ENCODE peak calls at places on chromosome 10, in five cellular contexts. One of them, this sample, is unnamed.
A peak's percentile ranks its signal among the peaks of the same experiment; 100 is the strongest.

GRCh38 chr10:71581376-71581775 is 138.2 kb downstream of the C10orf105 start:
- DNase-seq in body of pancreas: no peak
- DNase-seq in GM12891: no peak
- DNase-seq in IMR-90: no peak
- DNase-seq in A549: no peak
- DNase-seq in this sample: no peak

GRCh38 chr10:120420421-120420820 is 36.6 kb upstream of the PLPP4 start:
- DNase-seq in A549: no peak
- DNase-seq in IMR-90: no peak
- DNase-seq in body of pancreas: no peak
- DNase-seq in GM12891: no peak
- DNase-seq in this sample: no peak

GRCh38 chr10:923844-924523 is 7.5 kb downstream of the LARP4B start:
- DNase-seq in body of pancreas: no peak
- DNase-seq in GM12891: no peak
- DNase-seq in IMR-90: no peak
- DNase-seq in A549: no peak
- DNase-seq in this sample: no peak

GRCh38 chr10:16919076-16919972 is 102.1 kb upstream of the RSU1 start:
- DNase-seq in A549: no peak
- DNase-seq in body of pancreas: no peak
- DNase-seq in GM12891: no peak
- DNase-seq in IMR-90: peak; percentile 2
- DNase-seq in this sample: no peak

GRCh38 chr10:96512997-96513685 is 585 bp downstream of the TLL2 start:
- DNase-seq in GM12891: no peak
- DNase-seq in A549: no peak
- DNase-seq in body of pancreas: peak; percentile 8
- DNase-seq in IMR-90: peak; percentile 11
- DNase-seq in this sample: no peak

GRCh38 chr10:93991101-93991500 is 2.6 kb upstream of the PLCE1 start:
- DNase-seq in GM12891: no peak
- DNase-seq in A549: no peak
- DNase-seq in body of pancreas: no peak
- DNase-seq in IMR-90: no peak
- DNase-seq in this sample: no peak

GRCh38 chr10:68727146-68727545 is 6.1 kb downstream of the CCAR1 start:
- DNase-seq in IMR-90: no peak
- DNase-seq in A549: no peak
- DNase-seq in GM12891: no peak
- DNase-seq in body of pancreas: no peak
- DNase-seq in this sample: no peak

GRCh38 chr10:70094287-70094686 is 38.3 kb downstream of the AIFM2 start:
- DNase-seq in body of pancreas: no peak
- DNase-seq in IMR-90: no peak
- DNase-seq in A549: no peak
- DNase-seq in GM12891: no peak
- DNase-seq in this sample: no peak

GRCh38 chr10:112969542-112969941 is 19.5 kb downstream of the TCF7L2 start:
- DNase-seq in GM12891: no peak
- DNase-seq in A549: no peak
- DNase-seq in body of pancreas: no peak
- DNase-seq in IMR-90: no peak
- DNase-seq in this sample: no peak

GRCh38 chr10:132984801-132985545 is 42.6 kb upstream of the CFAP46 start:
- DNase-seq in body of pancreas: no peak
- DNase-seq in A549: no peak
- DNase-seq in GM12891: no peak
- DNase-seq in IMR-90: no peak
- DNase-seq in this sample: no peak

GRCh38 chr10:28883741-28884443 is 206.6 kb downstream of the BAMBI start:
- DNase-seq in GM12891: no peak
- DNase-seq in body of pancreas: no peak
- DNase-seq in A549: peak; percentile 61
- DNase-seq in IMR-90: no peak
- DNase-seq in this sample: no peak

GRCh38 chr10:100183482-100183881 is 2.3 kb downstream of the ERLIN1 start:
- DNase-seq in GM12891: no peak
- DNase-seq in IMR-90: peak; percentile 10
- DNase-seq in body of pancreas: no peak
- DNase-seq in A549: peak; percentile 11
- DNase-seq in this sample: no peak

GRCh38 chr10:100186253-100186780 is 488 bp upstream of the ERLIN1 start:
- DNase-seq in GM12891: no peak
- DNase-seq in A549: peak; percentile 53
- DNase-seq in IMR-90: peak; percentile 41
- DNase-seq in body of pancreas: peak; percentile 40
- DNase-seq in this sample: peak; percentile 16

GRCh38 chr10:100185364-100186252 is at the start of gene ERLIN1:
- DNase-seq in GM12891: peak; percentile 77
- DNase-seq in A549: peak; percentile 88
- DNase-seq in body of pancreas: peak; percentile 92
- DNase-seq in IMR-90: peak; percentile 87
- DNase-seq in this sample: peak; percentile 88

GRCh38 chr10:100184426-100185219 is 1.2 kb downstream of the ERLIN1 start:
- DNase-seq in IMR-90: peak; percentile 23
- DNase-seq in body of pancreas: no peak
- DNase-seq in GM12891: no peak
- DNase-seq in A549: peak; percentile 23
- DNase-seq in this sample: no peak

DNA sequence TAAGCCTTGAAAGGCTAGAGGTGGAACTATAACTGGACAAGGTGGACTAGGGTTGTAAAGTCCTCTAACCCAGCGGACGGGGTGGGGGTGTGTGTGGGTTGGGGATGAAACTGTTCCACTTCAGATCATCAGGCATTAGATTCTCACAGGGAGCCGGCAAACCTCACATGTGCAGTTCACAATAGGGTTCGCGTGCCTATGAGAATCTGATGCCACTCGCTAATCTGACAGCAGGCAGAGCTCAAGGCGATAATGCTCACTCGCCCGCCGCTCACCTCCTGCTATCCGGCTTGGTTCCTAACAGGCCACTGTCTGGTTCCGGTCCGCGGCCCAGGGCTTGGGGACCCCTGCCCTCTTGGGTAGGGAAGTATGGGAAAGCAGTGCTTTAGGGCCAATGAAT is 984 bp upstream of the ERLIN1 start:
- DNase-seq in GM12891: no peak
- DNase-seq in body of pancreas: no peak
- DNase-seq in IMR-90: no peak
- DNase-seq in A549: peak; percentile 18
- DNase-seq in this sample: no peak
- TF ChIP-seq POLR2A in GM12891: no peak
- TF ChIP-seq POLR2A in body of pancreas: no peak
- TF ChIP-seq POLR2A in IMR-90: no peak
- TF ChIP-seq POLR2A in A549: no peak
- TF ChIP-seq POLR2A in this sample: no peak

DNA sequence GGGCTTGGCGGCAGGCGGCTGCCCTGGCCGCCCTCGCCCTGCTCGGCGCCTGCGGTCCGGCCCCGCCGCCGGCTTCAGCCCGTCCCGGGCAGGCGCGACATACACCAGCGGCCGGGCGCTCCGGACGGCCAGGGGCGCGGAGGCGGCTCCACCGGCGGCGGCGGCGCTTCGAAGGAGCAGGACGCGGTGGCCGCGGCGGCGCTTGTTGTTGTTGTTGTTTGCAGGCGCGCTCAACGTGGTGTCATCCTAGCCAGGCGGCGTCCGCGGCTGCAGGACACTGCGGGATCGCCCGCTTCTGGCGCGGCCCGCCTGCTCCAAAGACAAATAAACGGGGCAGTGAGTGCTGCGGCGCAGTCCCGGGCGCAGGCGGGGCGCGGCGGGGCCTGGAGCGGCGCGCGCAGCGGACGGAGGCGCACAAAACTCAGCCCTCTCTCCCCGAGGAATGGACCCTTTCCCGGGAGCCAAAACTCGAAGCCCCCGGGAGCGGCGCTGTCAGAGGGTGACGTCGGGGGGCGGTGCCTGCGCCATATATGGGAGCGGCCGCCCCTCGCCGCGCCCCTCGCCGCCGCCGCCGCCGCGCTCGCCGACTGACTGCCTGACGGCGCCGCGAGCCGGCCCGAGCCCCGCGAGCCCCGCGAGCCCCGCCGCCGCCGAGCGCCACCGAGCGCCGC is at the start of gene EBF3:
- DNase-seq in A549: peak; percentile 31
- DNase-seq in body of pancreas: peak; percentile 55
- DNase-seq in IMR-90: peak; percentile 50
- DNase-seq in GM12891: no peak
- DNase-seq in this sample: no peak
- TF ChIP-seq POLR2A in A549: no peak
- TF ChIP-seq POLR2A in body of pancreas: no peak
- TF ChIP-seq POLR2A in IMR-90: no peak
- TF ChIP-seq POLR2A in GM12891: no peak
- TF ChIP-seq POLR2A in this sample: no peak

GRCh38 chr10:3068201-3068967 is 1.0 kb downstream of the PFKP start:
- DNase-seq in body of pancreas: peak; percentile 42
- DNase-seq in IMR-90: peak; percentile 54
- DNase-seq in A549: peak; percentile 60
- DNase-seq in GM12891: peak; percentile 71
- DNase-seq in this sample: peak; percentile 33

GRCh38 chr10:3067859-3068179 is 471 bp downstream of the PFKP start:
- DNase-seq in body of pancreas: no peak
- DNase-seq in IMR-90: no peak
- DNase-seq in A549: no peak
- DNase-seq in GM12891: peak; percentile 40
- DNase-seq in this sample: no peak

GRCh38 chr10:3066317-3066931 is 924 bp upstream of the PFKP start:
- DNase-seq in body of pancreas: no peak
- DNase-seq in IMR-90: no peak
- DNase-seq in GM12891: no peak
- DNase-seq in A549: no peak
- DNase-seq in this sample: no peak

GRCh38 chr10:3065622-3066021 is 1.7 kb upstream of the PFKP start:
- DNase-seq in A549: no peak
- DNase-seq in IMR-90: no peak
- DNase-seq in GM12891: no peak
- DNase-seq in body of pancreas: no peak
- DNase-seq in this sample: no peak

GRCh38 chr10:3067045-3067858 is at the start of gene PFKP:
- DNase-seq in A549: peak; percentile 49
- DNase-seq in body of pancreas: no peak
- DNase-seq in GM12891: peak; percentile 65
- DNase-seq in IMR-90: no peak
- DNase-seq in this sample: peak; percentile 32
- TF ChIP-seq POLR2A in A549: peak; percentile 78
- TF ChIP-seq POLR2A in body of pancreas: peak; percentile 68
- TF ChIP-seq POLR2A in GM12891: peak; percentile 34
- TF ChIP-seq POLR2A in IMR-90: peak; percentile 94
- TF ChIP-seq POLR2A in this sample: peak; percentile 71

DNA sequence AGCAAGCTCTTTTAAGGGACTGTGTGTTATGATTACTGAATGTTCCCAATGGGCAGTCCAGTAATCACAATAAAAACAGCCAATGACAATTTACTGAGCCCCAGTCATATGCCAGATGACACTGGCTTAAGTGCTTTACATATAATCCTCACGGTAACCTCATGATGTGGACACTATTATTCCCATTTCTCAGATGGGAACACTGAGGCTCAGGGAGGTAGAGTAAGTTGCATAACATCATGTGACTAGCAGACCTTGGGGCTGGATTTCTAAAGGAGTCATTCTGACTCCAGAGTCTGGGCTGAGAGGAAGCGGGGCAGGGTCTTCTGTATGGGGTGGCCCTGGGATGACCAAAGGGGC is 7.6 kb upstream of the RBM20 start:
- DNase-seq in GM12891: no peak
- DNase-seq in IMR-90: no peak
- DNase-seq in body of pancreas: no peak
- DNase-seq in A549: no peak
- DNase-seq in this sample: no peak
- TF ChIP-seq POLR2A in GM12891: no peak
- TF ChIP-seq POLR2A in IMR-90: no peak
- TF ChIP-seq POLR2A in body of pancreas: no peak
- TF ChIP-seq POLR2A in A549: no peak
- TF ChIP-seq POLR2A in this sample: no peak

GRCh38 chr10:5684971-5685763 is 529 bp downstream of the TASOR2 start:
- DNase-seq in GM12891: no peak
- DNase-seq in IMR-90: peak; percentile 75
- DNase-seq in body of pancreas: peak; percentile 70
- DNase-seq in A549: peak; percentile 76
- DNase-seq in this sample: no peak
- TF ChIP-seq POLR2A in GM12891: no peak
- TF ChIP-seq POLR2A in IMR-90: no peak
- TF ChIP-seq POLR2A in body of pancreas: peak; percentile 23
- TF ChIP-seq POLR2A in A549: no peak
- TF ChIP-seq POLR2A in this sample: no peak

DNA sequence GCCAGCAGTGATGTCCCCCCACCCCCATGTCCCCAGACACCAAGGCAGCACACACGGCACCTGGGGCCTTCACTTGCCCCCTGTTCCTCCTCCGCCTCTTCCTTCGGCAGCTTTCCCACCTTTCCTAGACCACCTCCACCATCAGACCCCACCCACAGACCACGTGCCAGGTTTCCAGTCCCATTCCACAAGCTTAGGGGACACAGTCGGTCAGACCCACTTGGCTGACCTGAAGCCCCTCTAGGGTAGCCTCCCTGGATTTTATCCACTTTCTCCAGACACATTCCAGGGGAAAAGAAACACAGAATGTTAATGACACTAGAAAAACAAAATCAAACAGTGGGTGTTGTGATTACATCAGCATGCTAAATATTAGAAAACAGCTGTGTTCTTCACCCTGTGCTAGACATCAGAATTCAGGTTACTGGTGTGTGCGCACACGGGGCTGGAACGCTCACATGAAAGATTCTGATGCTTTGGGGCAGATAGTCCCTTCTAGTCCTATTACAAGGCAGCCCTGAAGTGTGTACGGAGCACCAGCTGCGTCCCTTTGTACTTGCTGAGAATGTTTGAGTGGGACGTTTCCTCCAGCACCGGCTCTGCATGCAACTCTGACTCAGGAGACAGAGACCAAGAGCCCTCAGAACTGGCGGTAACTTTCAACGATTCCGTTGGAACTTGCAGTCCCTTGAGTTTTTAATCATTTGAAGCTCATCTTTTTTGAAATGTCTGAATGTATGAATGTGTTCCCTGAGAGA is 75.5 kb upstream of the PPP2R2D start:
- DNase-seq in GM12891: no peak
- DNase-seq in IMR-90: no peak
- DNase-seq in body of pancreas: no peak
- DNase-seq in A549: no peak
- DNase-seq in this sample: no peak
- TF ChIP-seq POLR2A in GM12891: no peak
- TF ChIP-seq POLR2A in IMR-90: no peak
- TF ChIP-seq POLR2A in body of pancreas: no peak
- TF ChIP-seq POLR2A in A549: no peak
- TF ChIP-seq POLR2A in this sample: no peak

GRCh38 chr10:73601486-73601921 is 10.4 kb upstream of the USP54 start:
- DNase-seq in A549: peak; percentile 42
- DNase-seq in body of pancreas: peak; percentile 90
- DNase-seq in GM12891: no peak
- DNase-seq in IMR-90: peak; percentile 24
- DNase-seq in this sample: no peak
- TF ChIP-seq POLR2A in A549: no peak
- TF ChIP-seq POLR2A in body of pancreas: peak; percentile 69
- TF ChIP-seq POLR2A in GM12891: no peak
- TF ChIP-seq POLR2A in IMR-90: no peak
- TF ChIP-seq POLR2A in this sample: no peak

This sample was measured in H54.